ENCODE peak calls at places on chromosomes 6 and 20, in five cellular contexts. R is activated B cell treated with CpG ODN at 0.5 μM for 24 hours; X is activated CD8-positive, alpha-beta T cell treated with anti-CD3 and anti-CD28 coated beads for 36 hours; Z is activated T-helper 17 cell treated with anti-CD3 and anti-CD28 coated beads, Interleukin-2, amount 50 U/mL, for 72 hours; N is stimulated activated naive CD8-positive, alpha-beta T cell treated with anti-CD3 and anti-CD28 coated beads, Interleukin-15, amount 100 ng/mL, for 72 hours. O is an unnamed sample.

GRCh38 chr6:14612016-14612415 is 494.4 kb downstream of the CD83 start:
- ATAC-seq in Z (no peak), X (no peak), N (no peak), R (no peak), O (no peak)

GRCh38 chr6:151681426-151682059 is 125.9 kb upstream of the ESR1 start:
- ATAC-seq in R (peak; percentile 40), N (peak; percentile 51), X (no peak), Z (no peak), O (no peak)

GRCh38 chr6:140346461-140346860 is 972.0 kb upstream of the CITED2 start:
- ATAC-seq in R (no peak), Z (no peak), N (no peak), X (no peak), O (no peak)

GRCh38 chr6:168823397-168824020 is 382.5 kb downstream of the SMOC2 start:
- ATAC-seq in X (no peak), R (no peak), Z (no peak), N (no peak), O (no peak)

GRCh38 chr6:77123527-77123926 is 339.8 kb downstream of the HTR1B start:
- ATAC-seq in Z (no peak), N (no peak), R (no peak), X (no peak), O (no peak)

GRCh38 chr6:15365273-15365687 is 119.4 kb downstream of the JARID2 start:
- ATAC-seq in N (peak; percentile 78), X (peak; percentile 70), R (peak; percentile 60), Z (peak; percentile 47), O (no peak)

GRCh38 chr6:161038229-161039003 is 46.8 kb downstream of the MAP3K4 start:
- ATAC-seq in Z (peak; percentile 84), N (peak; percentile 64), R (no peak), X (peak; percentile 20), O (no peak)

GRCh38 chr20:11544029-11544678 is 373.5 kb upstream of the BTBD3 start:
- ATAC-seq in R (no peak), N (no peak), Z (no peak), X (no peak), O (no peak)

GRCh38 chr6:125968493-125968892 is 11.9 kb downstream of the HINT3 start:
- ATAC-seq in X (no peak), Z (no peak), N (no peak), R (no peak), O (no peak)

GRCh38 chr6:153537422-153537821 is 406.3 kb upstream of the RGS17 start:
- ATAC-seq in Z (no peak), X (no peak), N (no peak), R (no peak), O (no peak)

GRCh38 chr6:157721431-157722229 is 101.4 kb upstream of the SNX9 start:
- ATAC-seq in X (no peak), Z (no peak), R (no peak), N (no peak), O (no peak)

GRCh38 chr20:37202267-37202943 is 23.1 kb upstream of the MROH8 start:
- ATAC-seq in N (no peak), Z (no peak), X (no peak), R (no peak), O (no peak)

GRCh38 chr6:150208606-150209352 is 65.9 kb downstream of the PPP1R14C start:
- ATAC-seq in Z (no peak), N (no peak), R (no peak), X (no peak), O (no peak)

GRCh38 chr6:38152620-38153019 is 333.1 kb downstream of the ZFAND3 start:
- ATAC-seq in R (no peak), X (no peak), N (no peak), Z (no peak), O (no peak)

GRCh38 chr6:142680308-142680707 is 264.7 kb downstream of the HIVEP2 start:
- ATAC-seq in N (peak; percentile 95), X (peak; percentile 87), R (no peak), Z (peak; percentile 85), O (no peak)

GRCh38 chr20:45545754-45546453 is 1.3 kb downstream of the EPPIN start:
- ATAC-seq in N (no peak), X (no peak), Z (no peak), R (no peak), O (no peak)

GRCh38 chr20:35434085-35435005 is 3.7 kb downstream of the GDF5 start:
- ATAC-seq in R (no peak), N (no peak), X (no peak), Z (no peak), O (no peak)

GRCh38 chr6:52341861-52342260 is 20.1 kb upstream of the PAQR8 start:
- ATAC-seq in R (no peak), X (peak; percentile 35), Z (no peak), N (peak; percentile 55), O (no peak)

GRCh38 chr20:59839372-59839771 is 94.1 kb downstream of the SYCP2 start:
- ATAC-seq in R (no peak), Z (no peak), X (no peak), N (no peak), O (no peak)

GRCh38 chr6:1624071-1624847 is 14.5 kb downstream of the FOXC1 start:
- ATAC-seq in X (peak; percentile 69), R (peak; percentile 63), Z (peak; percentile 51), N (peak; percentile 67), O (peak; percentile 60)

GRCh38 chr6:43746613-43747101 is 23.4 kb upstream of the VEGFA start:
- ATAC-seq in N (no peak), R (no peak), X (no peak), Z (no peak), O (no peak)

GRCh38 chr6:11947063-11947462 is 65.0 kb upstream of the HIVEP1 start:
- ATAC-seq in R (peak; percentile 37), X (no peak), Z (no peak), N (no peak), O (no peak)